ENCODE peak calls at places on chromosome 12, in six cellular contexts. I is fibroblast of pulmonary artery; B is AG04450; G is CD8-positive, alpha-beta T cell; N is AG10803; V is IMR-90. P is an unnamed sample.

GRCh38 chr12:110012137-110012536 is 12.9 kb downstream of the ANKRD13A start:
- DNase-seq in I (no peak), B (no peak), G (no peak), N (no peak), V (no peak), P (no peak)

GRCh38 chr12:128754275-128754674 is 69.5 kb downstream of the SLC15A4 start:
- DNase-seq in I (no peak), B (no peak), G (no peak), N (no peak), V (no peak), P (no peak)

GRCh38 chr12:103793512-103794045 is 47.5 kb downstream of the NT5DC3 start:
- DNase-seq in I (no peak), B (no peak), G (no peak), N (no peak), V (no peak), P (no peak)

GRCh38 chr12:86170051-86170450 is 86.1 kb downstream of the MGAT4C start:
- DNase-seq in I (no peak), B (no peak), G (no peak), N (no peak), V (no peak), P (no peak)

GRCh38 chr12:6613776-6614512 is 6.8 kb upstream of the CHD4 start:
- DNase-seq in I (peak; percentile 98), B (peak; percentile 93), G (peak; percentile 75), N (peak; percentile 96), V (peak; percentile 99), P (peak; percentile 97)

GRCh38 chr12:6208140-6208539 is 7.9 kb downstream of the CD9 start:
- DNase-seq in I (no peak), B (no peak), G (no peak), N (no peak), V (no peak), P (no peak)

GRCh38 chr12:50314629-50315312 is 31.5 kb upstream of the LIMA1 start:
- DNase-seq in I (peak; percentile 84), B (peak; percentile 38), G (no peak), N (peak; percentile 72), V (peak; percentile 80), P (peak; percentile 62)

GRCh38 chr12:48968467-48968866 is 3.1 kb downstream of the WNT10B start:
- DNase-seq in I (no peak), B (no peak), G (no peak), N (no peak), V (no peak), P (no peak)

GRCh38 chr12:57522887-57523705 is 472 bp downstream of the MBD6 start:
- DNase-seq in I (peak; percentile 68), B (no peak), G (no peak), N (peak; percentile 46), V (peak; percentile 49), P (peak; percentile 28)

GRCh38 chr12:92469837-92470236 is 233.0 kb upstream of the PLEKHG7 start:
- DNase-seq in I (peak; percentile 31), B (no peak), G (no peak), N (peak; percentile 21), V (peak; percentile 46), P (no peak)

GRCh38 chr12:52308807-52309425 is 12.3 kb downstream of the KRT83 start:
- DNase-seq in I (no peak), B (no peak), G (no peak), N (no peak), V (no peak), P (no peak)

GRCh38 chr12:52311282-52311643 is 9.9 kb downstream of the KRT83 start:
- DNase-seq in I (peak; percentile 41), B (no peak), G (no peak), N (peak; percentile 66), V (no peak), P (no peak)

GRCh38 chr12:52310622-52311281 is 10.4 kb downstream of the KRT83 start:
- DNase-seq in I (peak; percentile 36), B (no peak), G (no peak), N (peak; percentile 40), V (peak; percentile 34), P (peak; percentile 71)

GRCh38 chr12:52305921-52306705 is 14.8 kb upstream of the KRT81 start:
- DNase-seq in I (no peak), B (no peak), G (no peak), N (no peak), V (no peak), P (no peak)

GRCh38 chr12:52307836-52308806 is 13.1 kb downstream of the KRT83 start:
- DNase-seq in I (peak; percentile 23), B (no peak), G (no peak), N (peak; percentile 45), V (peak; percentile 11), P (no peak)
- TF ChIP-seq CTCF in I (no peak), B (no peak), G (no peak), N (peak; percentile 17), V (peak; percentile 9), P (peak; percentile 46)

DNA sequence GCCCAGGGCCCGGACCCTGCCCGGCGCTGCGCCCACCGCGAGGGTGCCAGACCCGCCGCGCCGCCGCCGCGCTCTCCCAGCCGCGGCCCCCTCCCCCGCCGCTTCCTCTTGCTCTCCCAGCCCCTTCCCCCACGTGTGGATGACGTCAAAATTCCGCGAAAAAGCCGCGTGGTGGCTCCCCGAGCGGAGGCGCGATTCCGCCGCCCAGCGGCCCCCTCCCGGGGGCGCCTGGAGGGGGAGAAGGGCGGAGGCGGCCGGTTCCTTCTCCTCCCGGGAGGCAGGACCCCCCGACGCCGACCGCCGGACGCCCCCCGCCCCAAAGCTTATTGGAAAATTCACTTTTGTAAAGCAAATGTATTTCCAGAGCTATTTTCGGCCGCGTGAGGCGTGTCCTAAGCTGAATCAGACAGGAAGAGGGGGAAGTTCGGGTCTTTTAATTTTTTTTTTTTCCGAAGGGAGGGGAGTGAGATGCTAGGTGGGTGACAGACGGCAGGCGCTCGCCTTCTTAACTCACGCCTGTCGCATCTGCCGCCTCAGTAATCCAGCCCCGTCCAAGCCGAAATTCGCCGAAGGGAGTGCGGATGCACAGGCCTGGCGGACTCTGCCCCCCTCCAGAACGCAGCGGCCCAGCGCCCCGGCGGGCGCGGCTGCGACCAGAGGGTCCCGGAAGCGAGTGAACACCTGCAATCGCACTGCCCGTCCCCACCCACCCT is 4.1 kb upstream of the CCND2 start:
- DNase-seq in I (peak; percentile 70), B (no peak), G (peak; percentile 94), N (no peak), V (peak; percentile 29), P (no peak)
- TF ChIP-seq CTCF in I (no peak), B (peak; percentile 1), G (no peak), N (no peak), V (peak; percentile 5), P (peak; percentile 10)

GRCh38 chr12:74415633-74416032 is 122.0 kb upstream of the ATXN7L3B start:
- DNase-seq in I (peak; percentile 39), B (no peak), G (no peak), N (peak; percentile 2), V (peak; percentile 17), P (peak; percentile 10)

GRCh38 chr12:74408601-74409166 is 129.0 kb upstream of the ATXN7L3B start:
- DNase-seq in I (no peak), B (no peak), G (no peak), N (no peak), V (no peak), P (no peak)

GRCh38 chr12:74418573-74418972 is 119.1 kb upstream of the ATXN7L3B start:
- DNase-seq in I (no peak), B (no peak), G (no peak), N (no peak), V (no peak), P (no peak)

DNA sequence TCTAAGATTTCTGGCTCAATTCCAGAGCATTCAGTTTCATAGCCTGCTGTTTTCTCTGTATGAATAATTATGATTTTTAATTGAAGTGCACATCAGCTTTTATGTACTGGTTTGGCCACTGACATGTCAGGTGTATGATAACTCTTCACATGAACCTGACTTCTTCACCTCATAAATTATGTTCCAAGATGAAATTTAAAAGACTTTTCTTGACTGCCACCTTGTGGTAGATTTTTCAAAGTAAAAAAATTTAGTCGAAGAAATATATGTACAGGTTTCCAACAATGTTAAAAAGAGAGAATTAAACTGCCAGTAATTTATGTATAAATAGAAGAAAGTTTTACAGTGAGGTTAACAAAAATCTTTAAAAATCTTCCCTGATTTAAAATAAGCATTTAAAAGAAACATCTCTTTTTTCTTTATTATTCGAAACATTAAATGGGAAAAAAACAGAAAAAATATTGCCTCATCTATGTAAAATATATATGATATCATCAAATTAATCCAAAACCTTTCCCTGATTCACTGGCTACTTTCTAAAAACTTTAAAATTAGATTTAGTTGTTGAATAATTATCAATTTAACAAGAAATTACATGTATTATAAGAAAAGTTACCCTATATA is 124.9 kb upstream of the ATXN7L3B start:
- DNase-seq in I (peak; percentile 32), B (no peak), G (no peak), N (peak; percentile 0), V (peak; percentile 3), P (peak; percentile 13)
- TF ChIP-seq CTCF in I (peak; percentile 34), B (peak; percentile 50), G (peak; percentile 27), N (peak; percentile 43), V (peak; percentile 41), P (peak; percentile 82)

GRCh38 chr12:52508211-52508610 is 12.0 kb downstream of the KRT5 start:
- DNase-seq in I (no peak), B (no peak), G (no peak), N (no peak), V (no peak), P (no peak)
- TF ChIP-seq CTCF in I (no peak), B (no peak), G (no peak), N (no peak), V (no peak), P (no peak)